ENCODE peak calls at places on chromosomes 6 and 20, in six cellular contexts. B is K562, F is GM12878, Q is GM12891, I is H1, S is HepG2. O is an unnamed sample.

GRCh38 chr20:63700199-63701050 is 4.0 kb downstream of the TNFRSF6B start:
- DNase-seq in B (no peak), F (no peak), Q (peak; percentile 22), I (no peak), S (no peak), O (peak; percentile 18)

GRCh38 chr20:51318058-51318960 is 224.2 kb downstream of the NFATC2 start:
- DNase-seq in B (peak; percentile 73), F (no peak), Q (peak; percentile 24), I (peak; percentile 98), S (peak; percentile 47), O (peak; percentile 33)

GRCh38 chr6:101779051-101779844 is 385.7 kb downstream of the GRIK2 start:
- DNase-seq in B (no peak), F (no peak), Q (no peak), I (no peak), S (no peak), O (no peak)

GRCh38 chr20:23356203-23356602 is 5.6 kb downstream of the NXT1 start:
- DNase-seq in B (no peak), F (no peak), Q (no peak), I (peak; percentile 70), S (no peak), O (no peak)

GRCh38 chr6:113632220-113632864 is 224.8 kb upstream of the MARCKS start:
- DNase-seq in B (no peak), F (peak; percentile 91), Q (no peak), I (no peak), S (peak; percentile 78), O (no peak)

GRCh38 chr6:111551521-111552231 is 54.0 kb downstream of the TRAF3IP2 start:
- DNase-seq in B (peak; percentile 23), F (no peak), Q (no peak), I (no peak), S (peak; percentile 52), O (no peak)

GRCh38 chr6:90701146-90701781 is 114.4 kb upstream of the MAP3K7 start:
- DNase-seq in B (peak; percentile 7), F (no peak), Q (no peak), I (peak; percentile 65), S (no peak), O (no peak)

GRCh38 chr20:57547250-57547649 is 13.7 kb upstream of the PCK1 start:
- DNase-seq in B (no peak), F (no peak), Q (no peak), I (no peak), S (peak; percentile 40), O (no peak)

GRCh38 chr6:105769987-105770386 is 316.1 kb upstream of the PRDM1 start:
- DNase-seq in B (no peak), F (no peak), Q (no peak), I (no peak), S (no peak), O (no peak)

GRCh38 chr6:87914637-87915395 is 132.8 kb upstream of the SPACA1 start:
- DNase-seq in B (no peak), F (no peak), Q (no peak), I (no peak), S (no peak), O (no peak)

GRCh38 chr20:49636447-49636846 is 68.5 kb upstream of the PTGIS start:
- DNase-seq in B (no peak), F (no peak), Q (no peak), I (no peak), S (no peak), O (no peak)

GRCh38 chr6:106966671-106967522 is 7.6 kb downstream of the CD24 start:
- DNase-seq in B (no peak), F (no peak), Q (no peak), I (no peak), S (no peak), O (no peak)

GRCh38 chr20:57613481-57613921 is 6.7 kb downstream of the ZBP1 start:
- DNase-seq in B (no peak), F (no peak), Q (no peak), I (no peak), S (no peak), O (no peak)

GRCh38 chr6:41182069-41183034 is 18.6 kb downstream of the TREML2 start:
- DNase-seq in B (peak; percentile 68), F (no peak), Q (no peak), I (peak; percentile 53), S (peak; percentile 59), O (no peak)

GRCh38 chr6:5644523-5645183 is 362.1 kb downstream of the NRN1 start:
- DNase-seq in B (no peak), F (no peak), Q (no peak), I (no peak), S (no peak), O (no peak)

GRCh38 chr6:159716247-159717086 is 10.8 kb upstream of the WTAP start:
- DNase-seq in B (no peak), F (no peak), Q (no peak), I (no peak), S (no peak), O (no peak)

GRCh38 chr6:132548746-132549463 is 3.6 kb upstream of the TAAR8 start:
- DNase-seq in B (no peak), F (no peak), Q (no peak), I (no peak), S (no peak), O (no peak)

GRCh38 chr6:157761331-157761921 is 61.6 kb upstream of the SNX9 start:
- DNase-seq in B (no peak), F (peak; percentile 90), Q (no peak), I (no peak), S (no peak), O (no peak)

GRCh38 chr6:151232899-151233298 is 6.9 kb upstream of the AKAP12 start:
- DNase-seq in B (no peak), F (no peak), Q (no peak), I (no peak), S (no peak), O (no peak)

GRCh38 chr6:168908166-168908565 is 345.5 kb downstream of the THBS2 start:
- DNase-seq in B (no peak), F (no peak), Q (no peak), I (no peak), S (no peak), O (no peak)

GRCh38 chr6:140366991-140367390 is 992.5 kb upstream of the CITED2 start:
- DNase-seq in B (no peak), F (no peak), Q (no peak), I (no peak), S (no peak), O (no peak)

DNA sequence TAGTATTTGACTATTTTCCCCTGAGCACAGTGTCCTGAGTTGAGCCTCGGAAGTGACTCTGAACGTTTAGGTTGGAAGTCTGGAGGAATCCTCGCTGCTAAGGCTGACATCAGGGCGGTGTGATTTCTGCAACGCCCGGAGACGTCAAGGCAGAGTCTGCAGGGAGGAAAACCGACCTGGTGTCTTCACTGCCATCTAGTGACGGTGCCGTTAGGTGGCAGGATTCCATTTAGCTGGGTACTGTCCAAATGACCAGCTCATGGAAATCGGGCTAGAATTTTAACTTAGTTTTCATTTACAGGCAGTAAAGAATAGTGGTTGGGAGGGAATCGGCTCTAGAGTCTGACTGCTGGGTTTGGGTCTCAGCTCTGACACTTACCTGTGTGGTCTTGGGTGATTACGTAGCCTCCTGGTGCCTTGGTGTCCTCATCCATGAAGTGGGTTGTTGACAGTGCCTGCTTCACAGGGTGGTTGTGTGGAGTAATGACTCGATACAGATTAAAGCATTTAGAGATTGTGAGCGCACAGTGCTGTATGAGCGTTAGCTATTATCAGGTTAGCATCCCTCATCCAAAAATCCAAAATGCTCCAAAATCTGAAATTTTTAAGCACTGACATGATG is 35.0 kb downstream of the FOXF2 start:
- DNase-seq in B (peak; percentile 51), F (no peak), Q (peak; percentile 39), I (peak; percentile 68), S (peak; percentile 54), O (peak; percentile 47)
- TF ChIP-seq TAF1 in B (no peak), F (no peak), Q (no peak), I (no peak), S (no peak), O (no peak)

DNA sequence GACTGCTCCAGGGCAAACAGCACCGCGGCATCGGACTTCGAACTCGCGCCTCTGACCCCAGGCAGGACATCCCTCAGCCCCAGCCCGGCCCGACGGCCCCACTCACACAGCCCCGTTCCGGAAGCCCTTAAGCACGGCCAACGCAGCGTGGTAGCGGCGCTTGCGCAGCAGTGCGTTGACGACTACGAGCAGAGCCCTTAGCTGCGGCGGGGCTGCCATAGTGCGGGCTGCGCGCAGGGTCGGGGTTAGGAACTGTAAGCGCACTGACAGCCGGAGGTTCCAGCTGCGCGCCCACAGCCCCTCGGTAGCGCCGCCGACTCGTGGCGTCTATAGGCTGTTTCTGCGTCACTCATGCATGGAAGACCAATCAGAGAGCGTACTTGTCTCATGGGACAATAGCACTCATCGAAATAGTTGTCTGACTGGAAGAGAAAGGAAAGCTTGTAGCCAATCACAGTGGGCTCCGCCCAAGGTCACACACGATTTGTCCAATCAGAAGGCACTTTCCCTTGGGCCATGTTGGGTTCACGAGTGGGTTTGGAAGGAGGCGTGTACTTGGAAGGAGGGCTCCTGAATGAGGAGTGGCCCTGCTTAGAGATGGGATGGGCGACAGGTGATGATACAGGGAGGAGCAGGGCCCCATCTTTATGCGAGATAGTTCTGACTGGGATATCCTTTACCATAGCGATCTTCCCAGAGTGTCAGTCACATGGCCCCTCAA is at the start of gene PXMP4:
- DNase-seq in B (peak; percentile 97), F (peak; percentile 99), Q (peak; percentile 95), I (peak; percentile 73), S (no peak), O (peak; percentile 92)
- TF ChIP-seq POLR2A in B (peak; percentile 75), F (peak; percentile 79), Q (peak; percentile 26), I (no peak), S (no peak), O (peak; percentile 44)

DNA sequence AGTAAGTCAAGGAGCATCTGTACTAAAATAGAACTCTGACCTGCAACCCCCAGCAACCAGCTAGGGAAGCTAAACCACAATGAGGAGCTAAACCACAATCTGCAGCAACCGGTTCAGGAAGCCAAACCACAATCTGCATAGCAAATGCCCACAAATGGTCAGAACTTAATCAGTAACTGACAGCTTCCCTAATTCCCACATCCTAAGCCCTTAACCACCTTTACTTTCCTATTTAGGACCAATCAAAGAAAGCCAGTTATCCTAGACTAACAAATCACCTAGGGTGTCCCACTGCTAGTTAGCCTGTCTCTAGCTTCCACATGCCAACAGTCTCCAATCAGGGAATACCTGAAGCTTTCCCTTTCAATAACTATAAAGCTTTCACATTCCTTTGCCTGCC is 424.6 kb upstream of the PTCHD4 start:
- DNase-seq in B (no peak), F (no peak), Q (no peak), I (no peak), S (no peak), O (no peak)
- TF ChIP-seq TAF1 in B (no peak), F (no peak), Q (no peak), I (no peak), S (no peak), O (no peak)

DNA sequence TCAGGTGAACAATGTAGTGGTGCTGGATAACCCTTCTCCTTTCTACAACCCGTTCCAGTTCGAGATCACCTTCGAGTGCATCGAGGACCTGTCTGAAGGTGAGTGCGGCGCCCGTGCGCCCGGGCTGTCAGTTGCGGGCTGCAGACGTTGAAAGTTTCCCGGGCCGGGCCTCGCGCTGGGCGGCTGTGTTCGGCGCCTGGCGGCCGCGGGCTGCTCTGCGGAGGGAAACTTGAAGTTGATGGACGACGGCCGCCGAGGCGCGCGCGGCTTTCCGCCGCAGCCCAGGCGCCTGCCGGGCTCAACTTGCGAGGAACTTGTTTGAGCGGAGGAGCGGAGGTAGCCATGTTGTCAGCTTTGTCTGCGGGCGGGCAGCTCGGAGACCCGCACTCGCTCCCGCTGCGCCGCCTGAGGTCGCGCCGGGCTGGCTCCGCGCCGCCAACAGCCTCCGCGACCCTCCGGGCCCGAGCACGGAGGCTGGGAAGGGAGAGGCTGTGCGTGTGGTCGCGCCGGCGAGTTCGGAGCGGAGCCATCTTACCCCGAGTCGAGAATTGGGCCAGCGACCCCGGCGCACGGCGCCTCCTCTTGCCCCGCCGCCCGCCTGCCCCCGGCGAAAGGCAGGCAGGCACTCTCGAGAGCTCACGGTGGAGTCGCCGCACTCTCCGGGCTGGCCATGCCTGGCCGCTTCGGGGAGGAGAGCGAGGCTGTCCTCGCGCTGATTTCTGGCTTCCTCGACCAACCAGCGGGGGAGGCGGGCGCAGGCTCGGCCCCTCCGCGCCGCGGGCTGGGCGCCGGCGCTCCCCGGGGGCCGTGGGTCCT is 681 bp downstream of the ASF1A start:
- DNase-seq in B (peak; percentile 65), F (no peak), Q (peak; percentile 26), I (peak; percentile 74), S (peak; percentile 10), O (peak; percentile 37)
- TF ChIP-seq POLR2A in B (peak; percentile 51), F (peak; percentile 85), Q (peak; percentile 71), I (peak; percentile 64), S (peak; percentile 64), O (peak; percentile 83)